ENCODE peak calls at places on chromosome 9, in eight cellular contexts. One of them, this sample, is unnamed.

GRCh38 chr9:35322075-35322885 is 160.5 kb downstream of the UNC13B start:
- DNase-seq in astrocyte of the spinal cord: no peak
- DNase-seq in psoas muscle: no peak
- DNase-seq in K562: no peak
- DNase-seq in ovary: no peak
- DNase-seq in GM12865: peak
- DNase-seq in IMR-90: no peak
- DNase-seq in MM.1S: peak
- DNase-seq in this sample: no peak

GRCh38 chr9:135037521-135038250 is 49.8 kb upstream of the OLFM1 start:
- DNase-seq in astrocyte of the spinal cord: no peak
- DNase-seq in psoas muscle: no peak
- DNase-seq in K562: no peak
- DNase-seq in ovary: peak
- DNase-seq in GM12865: no peak
- DNase-seq in IMR-90: no peak
- DNase-seq in MM.1S: no peak
- DNase-seq in this sample: no peak

GRCh38 chr9:136685216-136685615 is 2.0 kb downstream of the AGPAT2 start:
- DNase-seq in astrocyte of the spinal cord: no peak
- DNase-seq in psoas muscle: no peak
- DNase-seq in K562: no peak
- DNase-seq in ovary: no peak
- DNase-seq in GM12865: no peak
- DNase-seq in IMR-90: no peak
- DNase-seq in MM.1S: no peak
- DNase-seq in this sample: no peak

GRCh38 chr9:26687421-26687820 is 205.2 kb downstream of the CAAP1 start:
- DNase-seq in astrocyte of the spinal cord: no peak
- DNase-seq in psoas muscle: no peak
- DNase-seq in K562: no peak
- DNase-seq in ovary: no peak
- DNase-seq in GM12865: no peak
- DNase-seq in IMR-90: no peak
- DNase-seq in MM.1S: no peak
- DNase-seq in this sample: no peak

GRCh38 chr9:136981588-136982231 is 1.1 kb upstream of the LCNL1 start:
- DNase-seq in astrocyte of the spinal cord: no peak
- DNase-seq in psoas muscle: no peak
- DNase-seq in K562: no peak
- DNase-seq in ovary: no peak
- DNase-seq in GM12865: no peak
- DNase-seq in IMR-90: no peak
- DNase-seq in MM.1S: no peak
- DNase-seq in this sample: peak

GRCh38 chr9:129888809-129889460 is 53.7 kb downstream of the USP20 start:
- DNase-seq in astrocyte of the spinal cord: no peak
- DNase-seq in psoas muscle: no peak
- DNase-seq in K562: no peak
- DNase-seq in ovary: no peak
- DNase-seq in GM12865: no peak
- DNase-seq in IMR-90: no peak
- DNase-seq in MM.1S: no peak
- DNase-seq in this sample: no peak

GRCh38 chr9:99050292-99050911 is 54.5 kb upstream of the TGFBR1 start:
- DNase-seq in astrocyte of the spinal cord: peak
- DNase-seq in psoas muscle: no peak
- DNase-seq in K562: peak
- DNase-seq in ovary: no peak
- DNase-seq in GM12865: no peak
- DNase-seq in IMR-90: peak
- DNase-seq in MM.1S: no peak
- DNase-seq in this sample: no peak

GRCh38 chr9:99169086-99169485 is 52.7 kb downstream of the ALG2 start:
- DNase-seq in astrocyte of the spinal cord: no peak
- DNase-seq in psoas muscle: no peak
- DNase-seq in K562: no peak
- DNase-seq in ovary: no peak
- DNase-seq in GM12865: no peak
- DNase-seq in IMR-90: no peak
- DNase-seq in MM.1S: no peak
- DNase-seq in this sample: no peak

GRCh38 chr9:83154821-83155220 is 91.9 kb upstream of the RASEF start:
- DNase-seq in astrocyte of the spinal cord: peak
- DNase-seq in psoas muscle: no peak
- DNase-seq in K562: no peak
- DNase-seq in ovary: no peak
- DNase-seq in GM12865: peak
- DNase-seq in IMR-90: no peak
- DNase-seq in MM.1S: peak
- DNase-seq in this sample: no peak

GRCh38 chr9:89527084-89527483 is 29.2 kb upstream of the SEMA4D start:
- DNase-seq in astrocyte of the spinal cord: no peak
- DNase-seq in psoas muscle: peak
- DNase-seq in K562: no peak
- DNase-seq in ovary: no peak
- DNase-seq in GM12865: no peak
- DNase-seq in IMR-90: no peak
- DNase-seq in MM.1S: no peak
- DNase-seq in this sample: no peak

GRCh38 chr9:124019771-124020519 is 8.4 kb downstream of the LHX2 start:
- DNase-seq in astrocyte of the spinal cord: no peak
- DNase-seq in psoas muscle: no peak
- DNase-seq in K562: no peak
- DNase-seq in ovary: no peak
- DNase-seq in GM12865: no peak
- DNase-seq in IMR-90: no peak
- DNase-seq in MM.1S: no peak
- DNase-seq in this sample: no peak

GRCh38 chr9:13146838-13147237 is 132.7 kb downstream of the MPDZ start:
- DNase-seq in astrocyte of the spinal cord: no peak
- DNase-seq in psoas muscle: no peak
- DNase-seq in K562: no peak
- DNase-seq in ovary: no peak
- DNase-seq in GM12865: no peak
- DNase-seq in IMR-90: peak
- DNase-seq in MM.1S: no peak
- DNase-seq in this sample: no peak

GRCh38 chr9:112119225-112120045 is 55.7 kb downstream of the SUSD1 start:
- DNase-seq in astrocyte of the spinal cord: peak
- DNase-seq in psoas muscle: no peak
- DNase-seq in K562: no peak
- DNase-seq in ovary: no peak
- DNase-seq in GM12865: no peak
- DNase-seq in IMR-90: peak
- DNase-seq in MM.1S: no peak
- DNase-seq in this sample: peak

GRCh38 chr9:133199648-133200321 is 9.3 kb downstream of the OBP2B start:
- DNase-seq in astrocyte of the spinal cord: no peak
- DNase-seq in psoas muscle: peak
- DNase-seq in K562: no peak
- DNase-seq in ovary: peak
- DNase-seq in GM12865: peak
- DNase-seq in IMR-90: no peak
- DNase-seq in MM.1S: no peak
- DNase-seq in this sample: no peak

GRCh38 chr9:32884482-32884881 is 101.1 kb downstream of the TMEM215 start:
- DNase-seq in astrocyte of the spinal cord: no peak
- DNase-seq in psoas muscle: no peak
- DNase-seq in K562: peak
- DNase-seq in ovary: no peak
- DNase-seq in GM12865: no peak
- DNase-seq in IMR-90: no peak
- DNase-seq in MM.1S: no peak
- DNase-seq in this sample: no peak

GRCh38 chr9:122367779-122368460 is 2.9 kb upstream of the PTGS1 start:
- DNase-seq in astrocyte of the spinal cord: no peak
- DNase-seq in psoas muscle: no peak
- DNase-seq in K562: no peak
- DNase-seq in ovary: no peak
- DNase-seq in GM12865: no peak
- DNase-seq in IMR-90: no peak
- DNase-seq in MM.1S: no peak
- DNase-seq in this sample: no peak

GRCh38 chr9:122371851-122372250 is 1.0 kb downstream of the PTGS1 start:
- DNase-seq in astrocyte of the spinal cord: no peak
- DNase-seq in psoas muscle: no peak
- DNase-seq in K562: no peak
- DNase-seq in ovary: no peak
- DNase-seq in GM12865: no peak
- DNase-seq in IMR-90: no peak
- DNase-seq in MM.1S: no peak
- DNase-seq in this sample: no peak

GRCh38 chr9:122370869-122371467 is at the start of gene PTGS1:
- DNase-seq in astrocyte of the spinal cord: no peak
- DNase-seq in psoas muscle: peak
- DNase-seq in K562: peak
- DNase-seq in ovary: no peak
- DNase-seq in GM12865: peak
- DNase-seq in IMR-90: peak
- DNase-seq in MM.1S: peak
- DNase-seq in this sample: peak

GRCh38 chr9:122368642-122369041 is 2.2 kb upstream of the PTGS1 start:
- DNase-seq in astrocyte of the spinal cord: no peak
- DNase-seq in psoas muscle: no peak
- DNase-seq in K562: no peak
- DNase-seq in ovary: no peak
- DNase-seq in GM12865: no peak
- DNase-seq in IMR-90: no peak
- DNase-seq in MM.1S: no peak
- DNase-seq in this sample: no peak

GRCh38 chr9:122370303-122370702 is 521 bp upstream of the PTGS1 start:
- DNase-seq in astrocyte of the spinal cord: no peak
- DNase-seq in psoas muscle: no peak
- DNase-seq in K562: peak
- DNase-seq in ovary: no peak
- DNase-seq in GM12865: peak
- DNase-seq in IMR-90: no peak
- DNase-seq in MM.1S: peak
- DNase-seq in this sample: no peak
- H3K4me3 ChIP-seq in astrocyte of the spinal cord: no peak
- H3K4me3 ChIP-seq in psoas muscle: peak
- H3K4me3 ChIP-seq in K562: peak
- H3K4me3 ChIP-seq in ovary: no peak
- H3K4me3 ChIP-seq in GM12865: no peak
- H3K4me3 ChIP-seq in IMR-90: peak
- H3K4me3 ChIP-seq in MM.1S: peak
- H3K4me3 ChIP-seq in this sample: peak

GRCh38 chr9:128882677-128883590 is 1.0 kb downstream of the LRRC8A start:
- DNase-seq in astrocyte of the spinal cord: peak
- DNase-seq in psoas muscle: no peak
- DNase-seq in K562: peak
- DNase-seq in ovary: peak
- DNase-seq in GM12865: no peak
- DNase-seq in IMR-90: no peak
- DNase-seq in MM.1S: no peak
- DNase-seq in this sample: no peak
- H3K4me3 ChIP-seq in astrocyte of the spinal cord: peak
- H3K4me3 ChIP-seq in psoas muscle: peak
- H3K4me3 ChIP-seq in K562: peak
- H3K4me3 ChIP-seq in ovary: peak
- H3K4me3 ChIP-seq in GM12865: peak
- H3K4me3 ChIP-seq in IMR-90: peak
- H3K4me3 ChIP-seq in MM.1S: peak
- H3K4me3 ChIP-seq in this sample: peak

DNA sequence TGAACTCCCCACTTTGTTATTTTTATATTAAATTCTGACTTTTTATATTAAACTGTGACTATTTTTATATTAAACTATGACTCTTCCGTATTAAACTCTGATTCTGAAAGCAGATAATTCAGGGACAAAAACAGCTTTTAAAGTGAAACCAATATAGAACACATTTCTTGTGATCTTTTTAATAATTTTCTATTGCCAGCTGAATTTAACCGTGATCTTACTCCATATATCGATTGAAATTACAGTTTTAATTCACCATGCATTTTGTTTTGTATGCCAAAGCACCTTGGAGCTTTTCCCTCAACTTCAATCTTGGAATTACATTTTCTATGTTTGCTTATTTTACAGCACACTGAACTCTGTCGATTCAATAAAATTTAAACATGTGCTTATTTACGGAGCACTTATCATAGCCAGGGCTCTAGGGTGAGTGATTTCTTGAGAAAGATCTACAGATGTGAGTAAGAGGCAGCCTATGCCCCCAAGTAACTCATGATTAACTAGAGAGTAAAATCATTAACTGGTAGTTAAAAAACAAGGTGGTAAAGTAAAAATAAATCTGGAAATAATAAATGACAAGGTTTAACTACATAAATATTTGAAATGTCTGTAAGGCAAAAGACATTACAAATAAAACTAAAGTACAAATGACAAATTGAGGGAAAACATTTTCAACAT is 72.9 kb upstream of the ALDH1B1 start:
- DNase-seq in astrocyte of the spinal cord: no peak
- DNase-seq in psoas muscle: no peak
- DNase-seq in K562: no peak
- DNase-seq in ovary: no peak
- DNase-seq in GM12865: no peak
- DNase-seq in IMR-90: no peak
- DNase-seq in MM.1S: no peak
- DNase-seq in this sample: no peak
- H3K4me3 ChIP-seq in astrocyte of the spinal cord: no peak
- H3K4me3 ChIP-seq in psoas muscle: no peak
- H3K4me3 ChIP-seq in K562: no peak
- H3K4me3 ChIP-seq in ovary: no peak
- H3K4me3 ChIP-seq in GM12865: no peak
- H3K4me3 ChIP-seq in IMR-90: no peak
- H3K4me3 ChIP-seq in MM.1S: peak
- H3K4me3 ChIP-seq in this sample: no peak

DNA sequence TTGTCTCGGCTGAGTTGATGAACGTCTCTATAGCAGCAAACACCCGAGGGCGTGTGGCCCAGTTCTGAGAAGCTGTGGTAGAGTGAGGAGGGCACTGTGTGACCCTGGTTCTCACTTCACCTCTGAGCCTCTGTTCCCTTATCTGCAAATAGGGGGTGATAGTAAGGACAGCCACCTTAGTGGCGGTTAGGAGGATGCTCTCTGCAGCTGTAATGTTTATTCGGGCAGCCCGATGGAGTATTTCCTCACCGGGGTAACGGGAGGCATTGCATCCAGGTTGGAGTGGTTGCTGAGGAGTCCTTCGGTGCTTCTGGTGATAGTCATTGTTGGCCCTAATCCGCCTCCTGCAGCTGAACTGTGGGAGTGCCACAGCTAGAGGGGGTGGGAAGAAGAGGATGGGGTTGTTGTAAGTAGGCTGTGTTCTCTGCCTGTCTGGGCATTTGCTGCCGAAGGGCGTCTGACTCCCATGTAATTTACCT is 13.9 kb downstream of the PRRC2B start:
- DNase-seq in astrocyte of the spinal cord: peak
- DNase-seq in psoas muscle: peak
- DNase-seq in K562: peak
- DNase-seq in ovary: peak
- DNase-seq in GM12865: no peak
- DNase-seq in IMR-90: no peak
- DNase-seq in MM.1S: no peak
- DNase-seq in this sample: peak
- H3K4me3 ChIP-seq in astrocyte of the spinal cord: no peak
- H3K4me3 ChIP-seq in psoas muscle: peak
- H3K4me3 ChIP-seq in K562: no peak
- H3K4me3 ChIP-seq in ovary: no peak
- H3K4me3 ChIP-seq in GM12865: no peak
- H3K4me3 ChIP-seq in IMR-90: no peak
- H3K4me3 ChIP-seq in MM.1S: no peak
- H3K4me3 ChIP-seq in this sample: no peak

GRCh38 chr9:6645153-6646027 is at the start of gene GLDC:
- DNase-seq in astrocyte of the spinal cord: peak
- DNase-seq in psoas muscle: peak
- DNase-seq in K562: no peak
- DNase-seq in ovary: peak
- DNase-seq in GM12865: peak
- DNase-seq in IMR-90: no peak
- DNase-seq in MM.1S: peak
- DNase-seq in this sample: peak
- H3K4me3 ChIP-seq in astrocyte of the spinal cord: peak
- H3K4me3 ChIP-seq in psoas muscle: peak
- H3K4me3 ChIP-seq in K562: no peak
- H3K4me3 ChIP-seq in ovary: peak
- H3K4me3 ChIP-seq in GM12865: peak
- H3K4me3 ChIP-seq in IMR-90: peak
- H3K4me3 ChIP-seq in MM.1S: peak
- H3K4me3 ChIP-seq in this sample: peak

This sample was measured in WERI-Rb-1.